ENCODE peak calls at places on chromosomes 2 and 18, in four cellular contexts. Y, D, L and G are unnamed samples.

GRCh38 chr2:127932199-127932877 is 46.6 kb upstream of the AMMECR1L start:
- DNase-seq in Y (peak), D (no peak), L (peak), G (peak)

GRCh38 chr18:55115606-55116005 is 156.3 kb upstream of the CCDC68 start:
- DNase-seq in Y (no peak), D (no peak), L (no peak), G (no peak)

GRCh38 chr18:46148810-46149209 is 44.6 kb downstream of the HAUS1 start:
- DNase-seq in Y (peak), D (peak), L (peak), G (peak)

GRCh38 chr2:109690457-109690821 is 76.3 kb downstream of the SOWAHC start:
- DNase-seq in Y (no peak), D (no peak), L (no peak), G (no peak)

GRCh38 chr2:192128655-192129054 is 66.1 kb downstream of the TMEFF2 start:
- DNase-seq in Y (peak), D (no peak), L (no peak), G (no peak)

GRCh38 chr18:9918016-9918680 is 4.3 kb downstream of the VAPA start:
- DNase-seq in Y (peak), D (no peak), L (no peak), G (no peak)

GRCh38 chr2:178482437-178482836 is 2.2 kb downstream of the PLEKHA3 start:
- DNase-seq in Y (no peak), D (no peak), L (no peak), G (no peak)

GRCh38 chr2:8462899-8463648 is 218.8 kb upstream of the ID2 start:
- DNase-seq in Y (no peak), D (no peak), L (no peak), G (no peak)

GRCh38 chr2:95316466-95317122 is 19.4 kb downstream of the KCNIP3 start:
- DNase-seq in Y (peak), D (no peak), L (peak), G (no peak)

GRCh38 chr18:50726960-50727589 is 92.7 kb downstream of the MRO start:
- DNase-seq in Y (no peak), D (no peak), L (no peak), G (no peak)

GRCh38 chr2:11698009-11698922 is 28.3 kb upstream of the NTSR2 start:
- DNase-seq in Y (peak), D (no peak), L (peak), G (no peak)

GRCh38 chr18:80107396-80107795 is 1.7 kb upstream of the ADNP2 start:
- DNase-seq in Y (no peak), D (no peak), L (no peak), G (no peak)

GRCh38 chr2:170509460-170510193 is 205.5 kb upstream of the SP5 start:
- DNase-seq in Y (no peak), D (no peak), L (no peak), G (no peak)

GRCh38 chr18:63161728-63162195 is 157.8 kb downstream of the BCL2 start:
- DNase-seq in Y (peak), D (peak), L (peak), G (peak)

GRCh38 chr2:169711751-169712509 is 17.7 kb downstream of the PHOSPHO2 start:
- DNase-seq in Y (no peak), D (no peak), L (no peak), G (no peak)

GRCh38 chr2:142944721-142945120 is 67.3 kb downstream of the KYNU start:
- DNase-seq in Y (no peak), D (no peak), L (peak), G (no peak)

GRCh38 chr2:110105608-110106467 is 9.8 kb downstream of the MALL start:
- DNase-seq in Y (peak), D (no peak), L (peak), G (no peak)

GRCh38 chr2:169693344-169693743 is 861 bp downstream of the CFAP210 start:
- DNase-seq in Y (no peak), D (no peak), L (no peak), G (no peak)

GRCh38 chr2:215695876-215696275 is 260.0 kb upstream of the FN1 start:
- DNase-seq in Y (no peak), D (no peak), L (peak), G (no peak)

GRCh38 chr2:85032621-85033020 is 61.7 kb downstream of the KCMF1 start:
- DNase-seq in Y (no peak), D (no peak), L (no peak), G (no peak)

GRCh38 chr18:11055721-11056120 is 93.6 kb downstream of the PIEZO2 start:
- DNase-seq in Y (no peak), D (no peak), L (no peak), G (no peak)

GRCh38 chr2:238125127-238125885 is 13.2 kb upstream of the KLHL30 start:
- DNase-seq in Y (no peak), D (no peak), L (no peak), G (no peak)

GRCh38 chr2:218033590-218034496 is 31.0 kb upstream of the TNS1 start:
- DNase-seq in Y (no peak), D (no peak), L (no peak), G (no peak)